ENCODE peak calls at places on chromosome 11, in four cellular contexts. A is heart right ventricle, V is substantia nigra, B is HFF-Myc. U is an unnamed sample.

GRCh38 chr11:68905421-68906360 is 2.0 kb downstream of the IGHMBP2 start:
- DNase-seq in B (no peak), A (no peak), V (no peak), U (no peak)

GRCh38 chr11:60925685-60926267 is 1.5 kb downstream of the TMEM132A start:
- DNase-seq in B (no peak), A (no peak), V (no peak), U (no peak)

GRCh38 chr11:27444801-27445215 is 27.8 kb downstream of the LGR4 start:
- DNase-seq in B (no peak), A (no peak), V (no peak), U (no peak)

GRCh38 chr11:116701876-116702275 is 70.9 kb downstream of the BUD13 start:
- DNase-seq in B (no peak), V (no peak), A (no peak), U (no peak)

GRCh38 chr11:35143509-35144102 is 4.6 kb downstream of the CD44 start:
- DNase-seq in V (no peak), A (no peak), B (no peak), U (no peak)

GRCh38 chr11:29251738-29252137 is 765.1 kb downstream of the KCNA4 start:
- DNase-seq in V (no peak), A (no peak), B (no peak), U (no peak)

GRCh38 chr11:130188585-130189347 is 29.2 kb downstream of the ST14 start:
- DNase-seq in V (no peak), B (no peak), A (no peak), U (no peak)

GRCh38 chr11:43992834-43993637 is 50.6 kb downstream of the C11orf96 start:
- DNase-seq in A (peak), B (no peak), V (no peak), U (peak)

GRCh38 chr11:83523676-83524075 is 237.5 kb upstream of the CCDC90B start:
- DNase-seq in B (no peak), V (no peak), A (no peak), U (no peak)

GRCh38 chr11:69156673-69157155 is 979 bp downstream of the SMIM38 start:
- DNase-seq in A (no peak), B (no peak), V (peak), U (peak)

GRCh38 chr11:116193321-116194114 is 579.3 kb downstream of the BUD13 start:
- DNase-seq in A (peak), V (no peak), B (peak), U (no peak)

GRCh38 chr11:46275964-46276641 is 1.4 kb upstream of the CREB3L1 start:
- DNase-seq in A (no peak), B (no peak), V (no peak), U (no peak)

GRCh38 chr11:11179239-11179638 is 173.8 kb downstream of the CSNK2A3 start:
- DNase-seq in V (no peak), A (no peak), B (no peak), U (no peak)

GRCh38 chr11:117684731-117685130 is 112.3 kb downstream of the DSCAML1 start:
- DNase-seq in A (no peak), B (no peak), V (no peak), U (no peak)

GRCh38 chr11:2592559-2593392 is 107.0 kb downstream of the KCNQ1OT1 start:
- DNase-seq in V (no peak), A (no peak), B (no peak), U (peak)

U was measured in left cardiac atrium.